ENCODE peak calls at places on chromosomes 1 and 21, in eight cellular contexts. S, Y, N, K, T, L, J and F are unnamed samples.

GRCh38 chr1:100411019-100411418 is 58.7 kb downstream of the CDC14A start:
- DNase-seq in S (no peak), Y (no peak), N (no peak), K (no peak), T (no peak), L (no peak), J (no peak), F (no peak)

GRCh38 chr1:42784946-42785693 is at the start of gene TMEM269:
- DNase-seq in S (no peak), Y (peak), N (no peak), K (no peak), T (no peak), L (peak), J (peak), F (no peak)

GRCh38 chr21:27787046-27787445 is 820.2 kb upstream of the ADAMTS5 start:
- DNase-seq in S (no peak), Y (no peak), N (no peak), K (no peak), T (no peak), L (no peak), J (no peak), F (no peak)

GRCh38 chr1:102742426-102742825 is 365.9 kb downstream of the COL11A1 start:
- DNase-seq in S (no peak), Y (no peak), N (no peak), K (no peak), T (peak), L (no peak), J (no peak), F (no peak)

GRCh38 chr1:157170677-157171515 is 32.7 kb upstream of the ETV3 start:
- DNase-seq in S (peak), Y (no peak), N (peak), K (peak), T (peak), L (peak), J (peak), F (no peak)

GRCh38 chr1:53069265-53069662 is 7.3 kb downstream of the PODN start:
- DNase-seq in S (no peak), Y (no peak), N (no peak), K (no peak), T (no peak), L (peak), J (peak), F (no peak)

GRCh38 chr1:65593516-65593915 is 173.0 kb downstream of the LEPR start:
- DNase-seq in S (no peak), Y (no peak), N (no peak), K (no peak), T (no peak), L (no peak), J (no peak), F (no peak)

GRCh38 chr1:182249201-182249676 is 142.4 kb downstream of the GLUL start:
- DNase-seq in S (peak), Y (no peak), N (no peak), K (peak), T (no peak), L (no peak), J (no peak), F (no peak)

GRCh38 chr1:232038704-232039103 is 412.1 kb downstream of the DISC1 start:
- DNase-seq in S (no peak), Y (no peak), N (no peak), K (no peak), T (no peak), L (no peak), J (no peak), F (no peak)

GRCh38 chr1:156560585-156561163 is 11.7 kb downstream of the IQGAP3 start:
- DNase-seq in S (no peak), Y (no peak), N (no peak), K (peak), T (no peak), L (no peak), J (no peak), F (no peak)

DNA sequence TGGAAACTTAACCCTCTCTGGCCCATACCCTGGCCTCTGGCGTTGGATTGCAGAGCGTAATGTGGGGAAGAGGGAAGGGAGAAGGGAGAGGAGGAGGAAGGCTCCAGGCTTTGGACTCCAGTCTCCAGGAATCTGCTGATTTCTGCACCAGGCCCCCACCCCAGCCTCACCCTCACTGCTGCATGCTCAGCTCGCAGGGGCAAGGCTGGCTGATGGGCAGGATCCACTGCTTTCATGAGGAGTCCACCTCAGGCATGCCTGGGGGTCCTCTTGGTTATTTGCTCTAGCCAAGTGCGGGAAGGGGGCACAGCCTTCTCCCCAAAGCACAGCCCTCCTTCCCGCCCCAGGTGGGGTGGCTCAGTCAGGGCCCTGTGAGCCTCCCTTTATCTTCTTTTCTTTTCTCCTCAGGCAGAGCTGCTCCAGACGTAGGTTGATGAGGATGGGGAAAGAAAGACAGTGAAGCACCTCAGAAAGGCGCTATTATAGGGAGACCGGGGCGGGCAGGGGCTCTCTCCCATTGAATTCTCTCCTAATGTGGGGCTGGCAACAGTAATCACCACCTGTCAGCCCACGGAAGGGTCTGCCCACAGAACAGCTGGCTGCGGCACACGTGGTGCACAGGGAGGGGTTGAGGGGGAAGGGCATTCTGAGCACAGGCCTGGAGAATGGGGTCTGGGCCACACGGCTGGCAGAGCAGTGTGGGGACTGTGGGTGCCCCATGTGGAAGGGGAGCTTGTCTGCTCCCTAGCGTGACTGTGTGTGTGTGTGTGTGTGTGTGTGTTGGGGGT is 3.9 kb downstream of the OLFML3 start:
- DNase-seq in S (no peak), Y (no peak), N (no peak), K (no peak), T (no peak), L (no peak), J (no peak), F (no peak)
- H3K27ac ChIP-seq in S (peak), Y (peak), N (peak), K (no peak), T (no peak), L (peak), J (no peak), F (peak)

GRCh38 chr1:187733234-187733633 is 904.5 kb downstream of the PLA2G4A start:
- DNase-seq in S (no peak), Y (no peak), N (no peak), K (no peak), T (no peak), L (no peak), J (no peak), F (no peak)

GRCh38 chr1:187734427-187734826 is 905.7 kb downstream of the PLA2G4A start:
- DNase-seq in S (no peak), Y (no peak), N (no peak), K (peak), T (no peak), L (no peak), J (no peak), F (no peak)
- H3K27ac ChIP-seq in S (no peak), Y (no peak), N (no peak), K (no peak), T (no peak), L (no peak), J (no peak), F (no peak)

GRCh38 chr1:204085876-204086275 is 13.0 kb downstream of the SOX13 start:
- DNase-seq in S (no peak), Y (no peak), N (no peak), K (no peak), T (no peak), L (no peak), J (no peak), F (no peak)
- H3K27ac ChIP-seq in S (no peak), Y (no peak), N (no peak), K (no peak), T (no peak), L (peak), J (no peak), F (no peak)

GRCh38 chr1:61049850-61050540 is 32.4 kb upstream of the NFIA start:
- DNase-seq in S (peak), Y (peak), N (peak), K (peak), T (peak), L (peak), J (peak), F (peak)

GRCh38 chr1:61052393-61053280 is 29.7 kb upstream of the NFIA start:
- DNase-seq in S (no peak), Y (no peak), N (no peak), K (peak), T (no peak), L (no peak), J (no peak), F (no peak)

GRCh38 chr1:61050541-61051454 is 31.6 kb upstream of the NFIA start:
- DNase-seq in S (peak), Y (peak), N (no peak), K (peak), T (no peak), L (peak), J (no peak), F (peak)

GRCh38 chr1:61053281-61053711 is 29.1 kb upstream of the NFIA start:
- DNase-seq in S (no peak), Y (no peak), N (no peak), K (no peak), T (no peak), L (no peak), J (no peak), F (peak)

DNA sequence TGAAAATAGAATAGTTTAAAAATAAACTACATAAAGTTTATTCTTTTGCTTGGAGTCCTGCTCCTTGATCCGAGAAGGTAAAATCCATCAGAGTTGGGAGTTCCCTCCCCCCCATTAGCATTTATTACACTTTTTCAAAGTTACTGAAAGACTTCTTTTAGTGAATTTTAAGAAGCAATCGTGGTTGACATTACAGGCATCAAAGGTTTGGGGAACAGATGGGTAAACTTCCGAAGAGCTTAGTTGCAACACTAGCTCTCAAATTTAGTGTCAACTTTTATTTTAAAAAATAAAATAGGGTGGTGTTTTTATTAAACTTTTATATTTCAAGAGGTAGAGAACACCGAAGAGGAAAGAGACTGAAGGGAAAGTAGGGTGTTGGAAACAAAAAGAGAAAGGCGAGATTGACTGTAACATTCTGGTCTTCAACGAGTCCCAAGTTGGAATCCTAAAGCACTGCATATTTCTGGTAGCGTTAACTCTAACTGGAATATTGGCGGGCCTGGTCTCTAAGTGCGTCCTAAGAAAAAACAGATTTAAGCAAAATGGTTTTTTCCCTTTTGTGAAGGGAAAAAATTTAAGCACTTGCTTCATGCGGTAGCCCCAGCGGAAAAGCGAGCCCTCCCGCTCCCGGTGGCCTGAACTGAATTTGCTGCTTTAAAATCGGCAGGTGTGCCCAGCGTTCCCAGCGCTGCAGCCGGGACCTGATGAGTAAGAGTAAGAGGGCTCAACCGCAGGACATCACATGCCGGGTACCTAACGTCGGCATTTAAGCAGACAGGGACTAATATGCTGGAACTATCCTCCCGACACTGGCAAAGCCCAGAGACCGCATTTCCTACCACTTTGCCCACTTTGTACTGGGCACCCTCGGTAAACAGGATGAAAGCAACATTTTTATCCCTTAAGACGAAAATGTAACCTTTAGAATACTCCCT is 30.6 kb upstream of the NFIA start:
- DNase-seq in S (no peak), Y (peak), N (no peak), K (peak), T (no peak), L (no peak), J (no peak), F (peak)
- H3K27ac ChIP-seq in S (no peak), Y (peak), N (peak), K (no peak), T (no peak), L (peak), J (no peak), F (peak)

GRCh38 chr21:46049890-46050650 is 47.8 kb upstream of the COL6A2 start:
- DNase-seq in S (no peak), Y (no peak), N (no peak), K (no peak), T (no peak), L (peak), J (no peak), F (no peak)
- H3K27ac ChIP-seq in S (peak), Y (peak), N (no peak), K (no peak), T (peak), L (peak), J (no peak), F (no peak)